ENCODE peak calls at places on chromosomes 13 and 19, in seven cellular contexts. One of them, this sample, is unnamed.

GRCh38 chr13:19681517-19681916 is 48.1 kb downstream of the MPHOSPH8 start:
- DNase-seq in GM13977: no peak
- DNase-seq in stimulated activated CD4-positive, alpha-beta T cell treated with anti-CD3 and anti-CD28 coated beads, Interleukin-12 subunit alpha, Interleukin-12 subunit beta, amount 100 ng/mL, for 48 hours: no peak
- DNase-seq in NCI-H1105: no peak
- DNase-seq in NCI-H1694 treated with DMSO at 0.1 percent for 48 hours: no peak
- DNase-seq in anterior cingulate cortex: no peak
- DNase-seq in bronchial epithelial cell: no peak
- DNase-seq in this sample: no peak

GRCh38 chr13:74661851-74662250 is 527.6 kb upstream of the KLF12 start:
- DNase-seq in anterior cingulate cortex: no peak
- DNase-seq in stimulated activated CD4-positive, alpha-beta T cell treated with anti-CD3 and anti-CD28 coated beads, Interleukin-12 subunit alpha, Interleukin-12 subunit beta, amount 100 ng/mL, for 48 hours: no peak
- DNase-seq in NCI-H1105: no peak
- DNase-seq in NCI-H1694 treated with DMSO at 0.1 percent for 48 hours: no peak
- DNase-seq in bronchial epithelial cell: no peak
- DNase-seq in GM13977: no peak
- DNase-seq in this sample: no peak

GRCh38 chr19:2209408-2209807 is 26.7 kb downstream of the PLEKHJ1 start:
- DNase-seq in stimulated activated CD4-positive, alpha-beta T cell treated with anti-CD3 and anti-CD28 coated beads, Interleukin-12 subunit alpha, Interleukin-12 subunit beta, amount 100 ng/mL, for 48 hours: no peak
- DNase-seq in NCI-H1105: no peak
- DNase-seq in GM13977: no peak
- DNase-seq in NCI-H1694 treated with DMSO at 0.1 percent for 48 hours: no peak
- DNase-seq in bronchial epithelial cell: no peak
- DNase-seq in anterior cingulate cortex: no peak
- DNase-seq in this sample: no peak

GRCh38 chr13:112828756-112829155 is 138.9 kb downstream of the ATP11A start:
- DNase-seq in stimulated activated CD4-positive, alpha-beta T cell treated with anti-CD3 and anti-CD28 coated beads, Interleukin-12 subunit alpha, Interleukin-12 subunit beta, amount 100 ng/mL, for 48 hours: no peak
- DNase-seq in bronchial epithelial cell: no peak
- DNase-seq in GM13977: no peak
- DNase-seq in NCI-H1694 treated with DMSO at 0.1 percent for 48 hours: no peak
- DNase-seq in anterior cingulate cortex: no peak
- DNase-seq in NCI-H1105: no peak
- DNase-seq in this sample: no peak

GRCh38 chr13:104779311-104779710 is 1713.1 kb upstream of the SLC10A2 start:
- DNase-seq in stimulated activated CD4-positive, alpha-beta T cell treated with anti-CD3 and anti-CD28 coated beads, Interleukin-12 subunit alpha, Interleukin-12 subunit beta, amount 100 ng/mL, for 48 hours: no peak
- DNase-seq in GM13977: no peak
- DNase-seq in bronchial epithelial cell: peak; percentile 29
- DNase-seq in anterior cingulate cortex: no peak
- DNase-seq in NCI-H1105: peak; percentile 26
- DNase-seq in NCI-H1694 treated with DMSO at 0.1 percent for 48 hours: no peak
- DNase-seq in this sample: no peak

GRCh38 chr19:47049307-47049700 is 880 bp upstream of the TMEM160 start:
- DNase-seq in GM13977: no peak
- DNase-seq in anterior cingulate cortex: no peak
- DNase-seq in bronchial epithelial cell: peak; percentile 12
- DNase-seq in NCI-H1694 treated with DMSO at 0.1 percent for 48 hours: no peak
- DNase-seq in stimulated activated CD4-positive, alpha-beta T cell treated with anti-CD3 and anti-CD28 coated beads, Interleukin-12 subunit alpha, Interleukin-12 subunit beta, amount 100 ng/mL, for 48 hours: no peak
- DNase-seq in NCI-H1105: no peak
- DNase-seq in this sample: no peak

GRCh38 chr13:76632388-76633044 is 253.7 kb downstream of the KCTD12 start:
- DNase-seq in NCI-H1694 treated with DMSO at 0.1 percent for 48 hours: no peak
- DNase-seq in NCI-H1105: no peak
- DNase-seq in GM13977: no peak
- DNase-seq in bronchial epithelial cell: no peak
- DNase-seq in stimulated activated CD4-positive, alpha-beta T cell treated with anti-CD3 and anti-CD28 coated beads, Interleukin-12 subunit alpha, Interleukin-12 subunit beta, amount 100 ng/mL, for 48 hours: no peak
- DNase-seq in anterior cingulate cortex: no peak
- DNase-seq in this sample: no peak

GRCh38 chr13:102484329-102484728 is 82.5 kb upstream of the FGF14 start:
- DNase-seq in bronchial epithelial cell: peak; percentile 26
- DNase-seq in GM13977: no peak
- DNase-seq in anterior cingulate cortex: no peak
- DNase-seq in NCI-H1694 treated with DMSO at 0.1 percent for 48 hours: no peak
- DNase-seq in stimulated activated CD4-positive, alpha-beta T cell treated with anti-CD3 and anti-CD28 coated beads, Interleukin-12 subunit alpha, Interleukin-12 subunit beta, amount 100 ng/mL, for 48 hours: no peak
- DNase-seq in NCI-H1105: no peak
- DNase-seq in this sample: peak; percentile 17

GRCh38 chr13:113881614-113882265 is 17.9 kb upstream of the GAS6 start:
- DNase-seq in stimulated activated CD4-positive, alpha-beta T cell treated with anti-CD3 and anti-CD28 coated beads, Interleukin-12 subunit alpha, Interleukin-12 subunit beta, amount 100 ng/mL, for 48 hours: no peak
- DNase-seq in NCI-H1694 treated with DMSO at 0.1 percent for 48 hours: no peak
- DNase-seq in bronchial epithelial cell: peak; percentile 26
- DNase-seq in NCI-H1105: no peak
- DNase-seq in GM13977: peak; percentile 37
- DNase-seq in anterior cingulate cortex: no peak
- DNase-seq in this sample: peak; percentile 56

GRCh38 chr19:51417107-51417806 is at the start of gene SIGLEC10:
- DNase-seq in anterior cingulate cortex: no peak
- DNase-seq in NCI-H1694 treated with DMSO at 0.1 percent for 48 hours: no peak
- DNase-seq in stimulated activated CD4-positive, alpha-beta T cell treated with anti-CD3 and anti-CD28 coated beads, Interleukin-12 subunit alpha, Interleukin-12 subunit beta, amount 100 ng/mL, for 48 hours: peak; percentile 33
- DNase-seq in bronchial epithelial cell: no peak
- DNase-seq in NCI-H1105: no peak
- DNase-seq in GM13977: peak; percentile 86
- DNase-seq in this sample: no peak

GRCh38 chr19:4186087-4186993 is 3.9 kb downstream of the ANKRD24 start:
- DNase-seq in GM13977: peak; percentile 87
- DNase-seq in NCI-H1694 treated with DMSO at 0.1 percent for 48 hours: peak; percentile 27
- DNase-seq in anterior cingulate cortex: no peak
- DNase-seq in stimulated activated CD4-positive, alpha-beta T cell treated with anti-CD3 and anti-CD28 coated beads, Interleukin-12 subunit alpha, Interleukin-12 subunit beta, amount 100 ng/mL, for 48 hours: peak; percentile 76
- DNase-seq in NCI-H1105: peak; percentile 51
- DNase-seq in bronchial epithelial cell: peak; percentile 47
- DNase-seq in this sample: peak; percentile 56

GRCh38 chr13:109694972-109695371 is 91.4 kb downstream of the IRS2 start:
- DNase-seq in anterior cingulate cortex: no peak
- DNase-seq in NCI-H1105: no peak
- DNase-seq in GM13977: no peak
- DNase-seq in NCI-H1694 treated with DMSO at 0.1 percent for 48 hours: no peak
- DNase-seq in stimulated activated CD4-positive, alpha-beta T cell treated with anti-CD3 and anti-CD28 coated beads, Interleukin-12 subunit alpha, Interleukin-12 subunit beta, amount 100 ng/mL, for 48 hours: no peak
- DNase-seq in bronchial epithelial cell: peak; percentile 26
- DNase-seq in this sample: no peak

GRCh38 chr13:101875717-101876393 is 423.4 kb downstream of the ITGBL1 start:
- DNase-seq in NCI-H1105: peak; percentile 63
- DNase-seq in bronchial epithelial cell: peak; percentile 81
- DNase-seq in anterior cingulate cortex: no peak
- DNase-seq in stimulated activated CD4-positive, alpha-beta T cell treated with anti-CD3 and anti-CD28 coated beads, Interleukin-12 subunit alpha, Interleukin-12 subunit beta, amount 100 ng/mL, for 48 hours: no peak
- DNase-seq in GM13977: no peak
- DNase-seq in NCI-H1694 treated with DMSO at 0.1 percent for 48 hours: no peak
- DNase-seq in this sample: peak; percentile 91

GRCh38 chr13:37914781-37915391 is 45.3 kb upstream of the TRPC4 start:
- DNase-seq in NCI-H1694 treated with DMSO at 0.1 percent for 48 hours: no peak
- DNase-seq in GM13977: no peak
- DNase-seq in NCI-H1105: no peak
- DNase-seq in anterior cingulate cortex: no peak
- DNase-seq in stimulated activated CD4-positive, alpha-beta T cell treated with anti-CD3 and anti-CD28 coated beads, Interleukin-12 subunit alpha, Interleukin-12 subunit beta, amount 100 ng/mL, for 48 hours: no peak
- DNase-seq in bronchial epithelial cell: peak; percentile 94
- DNase-seq in this sample: peak; percentile 84

GRCh38 chr19:32041681-32042292 is 303.6 kb upstream of the ZNF507 start:
- DNase-seq in bronchial epithelial cell: peak; percentile 3
- DNase-seq in stimulated activated CD4-positive, alpha-beta T cell treated with anti-CD3 and anti-CD28 coated beads, Interleukin-12 subunit alpha, Interleukin-12 subunit beta, amount 100 ng/mL, for 48 hours: no peak
- DNase-seq in GM13977: no peak
- DNase-seq in NCI-H1105: no peak
- DNase-seq in NCI-H1694 treated with DMSO at 0.1 percent for 48 hours: peak; percentile 12
- DNase-seq in anterior cingulate cortex: no peak
- DNase-seq in this sample: peak; percentile 29

GRCh38 chr13:113109151-113110047 is 3.8 kb downstream of the F7 start:
- DNase-seq in NCI-H1105: no peak
- DNase-seq in GM13977: no peak
- DNase-seq in NCI-H1694 treated with DMSO at 0.1 percent for 48 hours: no peak
- DNase-seq in stimulated activated CD4-positive, alpha-beta T cell treated with anti-CD3 and anti-CD28 coated beads, Interleukin-12 subunit alpha, Interleukin-12 subunit beta, amount 100 ng/mL, for 48 hours: no peak
- DNase-seq in bronchial epithelial cell: no peak
- DNase-seq in anterior cingulate cortex: no peak
- DNase-seq in this sample: no peak

GRCh38 chr13:38979891-38980627 is 10.6 kb downstream of the STOML3 start:
- DNase-seq in GM13977: no peak
- DNase-seq in anterior cingulate cortex: no peak
- DNase-seq in NCI-H1694 treated with DMSO at 0.1 percent for 48 hours: no peak
- DNase-seq in NCI-H1105: no peak
- DNase-seq in stimulated activated CD4-positive, alpha-beta T cell treated with anti-CD3 and anti-CD28 coated beads, Interleukin-12 subunit alpha, Interleukin-12 subunit beta, amount 100 ng/mL, for 48 hours: no peak
- DNase-seq in bronchial epithelial cell: no peak
- DNase-seq in this sample: no peak

GRCh38 chr13:93942016-93942415 is 537.5 kb downstream of the DCT start:
- DNase-seq in stimulated activated CD4-positive, alpha-beta T cell treated with anti-CD3 and anti-CD28 coated beads, Interleukin-12 subunit alpha, Interleukin-12 subunit beta, amount 100 ng/mL, for 48 hours: no peak
- DNase-seq in anterior cingulate cortex: no peak
- DNase-seq in NCI-H1105: no peak
- DNase-seq in bronchial epithelial cell: peak; percentile 1
- DNase-seq in GM13977: no peak
- DNase-seq in NCI-H1694 treated with DMSO at 0.1 percent for 48 hours: no peak
- DNase-seq in this sample: peak; percentile 3

GRCh38 chr19:56966697-56967299 is 126.3 kb upstream of the PEG3 start:
- DNase-seq in bronchial epithelial cell: no peak
- DNase-seq in NCI-H1694 treated with DMSO at 0.1 percent for 48 hours: no peak
- DNase-seq in GM13977: no peak
- DNase-seq in NCI-H1105: no peak
- DNase-seq in anterior cingulate cortex: no peak
- DNase-seq in stimulated activated CD4-positive, alpha-beta T cell treated with anti-CD3 and anti-CD28 coated beads, Interleukin-12 subunit alpha, Interleukin-12 subunit beta, amount 100 ng/mL, for 48 hours: no peak
- DNase-seq in this sample: no peak

GRCh38 chr19:38209671-38210457 is 14.2 kb downstream of the DPF1 start:
- DNase-seq in NCI-H1694 treated with DMSO at 0.1 percent for 48 hours: peak; percentile 44
- DNase-seq in NCI-H1105: peak; percentile 71
- DNase-seq in anterior cingulate cortex: peak; percentile 41
- DNase-seq in GM13977: no peak
- DNase-seq in stimulated activated CD4-positive, alpha-beta T cell treated with anti-CD3 and anti-CD28 coated beads, Interleukin-12 subunit alpha, Interleukin-12 subunit beta, amount 100 ng/mL, for 48 hours: no peak
- DNase-seq in bronchial epithelial cell: no peak
- DNase-seq in this sample: no peak

This sample was measured in mammary epithelial cell.